ENCODE peak calls at places on chromosome 11, in nine cellular contexts. G, S, W, M, E, Y, I, K and P are unnamed samples.

GRCh38 chr11:132471491-132471890 is 1060.8 kb downstream of the OPCML start:
- DNase-seq in K (no peak), E (no peak), G (peak; percentile 55), I (peak; percentile 25), W (no peak), M (no peak), Y (no peak), S (no peak), P (no peak)

GRCh38 chr11:79168530-79169110 is 272.2 kb downstream of the TENM4 start:
- DNase-seq in M (no peak), W (no peak), I (no peak), G (peak; percentile 89), S (no peak), E (no peak), Y (no peak), K (no peak), P (no peak)

GRCh38 chr11:64854157-64854533 is 9.7 kb upstream of the CDC42BPG start:
- DNase-seq in K (no peak), S (no peak), W (no peak), G (no peak), E (no peak), M (no peak), Y (no peak), I (no peak), P (no peak)

GRCh38 chr11:95108671-95109551 is 19.3 kb downstream of the ENDOD1 start:
- DNase-seq in I (peak; percentile 71), E (no peak), K (no peak), G (no peak), M (no peak), W (no peak), S (no peak), Y (peak; percentile 14), P (no peak)

GRCh38 chr11:11691296-11692141 is 69.7 kb upstream of the GALNT18 start:
- DNase-seq in W (no peak), Y (no peak), M (peak; percentile 20), I (no peak), G (no peak), E (no peak), S (no peak), K (peak; percentile 56), P (peak; percentile 89)

GRCh38 chr11:131674051-131674755 is 303.8 kb downstream of the NTM start:
- DNase-seq in G (peak; percentile 66), W (peak; percentile 75), M (peak; percentile 29), E (peak; percentile 68), K (peak; percentile 80), Y (peak; percentile 14), S (peak; percentile 32), I (peak; percentile 88), P (peak; percentile 23)

GRCh38 chr11:96714689-96715088 is 324.9 kb downstream of the JRKL start:
- DNase-seq in M (no peak), G (no peak), K (no peak), Y (no peak), E (no peak), W (no peak), I (no peak), S (no peak), P (no peak)

GRCh38 chr11:105588001-105588400 is 21.9 kb upstream of the GRIA4 start:
- DNase-seq in K (no peak), G (peak; percentile 53), Y (no peak), W (no peak), E (no peak), S (no peak), M (no peak), I (peak; percentile 27), P (no peak)

GRCh38 chr11:30314625-30315024 is 8.3 kb upstream of the ARL14EP start:
- DNase-seq in K (no peak), I (no peak), E (no peak), Y (no peak), W (no peak), S (no peak), M (no peak), G (peak; percentile 21), P (no peak)

GRCh38 chr11:58318532-58318931 is 40.3 kb downstream of the OR5B17 start:
- DNase-seq in Y (no peak), S (no peak), K (no peak), G (peak; percentile 22), E (no peak), W (no peak), I (no peak), M (no peak), P (no peak)

GRCh38 chr11:72254299-72254993 is 10.5 kb upstream of the PHOX2A start:
- DNase-seq in E (no peak), K (no peak), W (no peak), S (no peak), M (no peak), G (no peak), I (no peak), Y (no peak), P (no peak)

GRCh38 chr11:114183041-114183511 is 113.1 kb upstream of the NNMT start:
- DNase-seq in W (peak; percentile 65), Y (no peak), G (no peak), M (no peak), E (no peak), I (no peak), S (no peak), K (no peak), P (no peak)

GRCh38 chr11:76918941-76919386 is 58.2 kb downstream of the ACER3 start:
- DNase-seq in W (peak; percentile 3), I (peak; percentile 52), E (peak; percentile 56), Y (no peak), S (no peak), M (peak; percentile 52), G (peak; percentile 65), K (no peak), P (peak; percentile 69)

GRCh38 chr11:61514050-61514917 is 5.7 kb downstream of the LRRC10B start:
- DNase-seq in K (no peak), M (no peak), Y (no peak), W (no peak), S (no peak), G (no peak), I (no peak), E (no peak), P (no peak)

GRCh38 chr11:1302461-1303073 is 6.9 kb downstream of the TOLLIP start:
- DNase-seq in W (no peak), Y (no peak), G (no peak), S (no peak), E (no peak), I (no peak), M (no peak), K (no peak), P (no peak)

GRCh38 chr11:69969890-69970784 is 108.0 kb upstream of the ANO1 start:
- DNase-seq in K (no peak), G (no peak), M (no peak), I (no peak), E (no peak), S (no peak), Y (no peak), W (no peak), P (no peak)

GRCh38 chr11:58880166-58880565 is 35.7 kb upstream of the GLYATL2 start:
- DNase-seq in S (no peak), W (no peak), I (no peak), Y (no peak), K (no peak), G (no peak), M (no peak), E (no peak), P (no peak)

GRCh38 chr11:81420668-81421550 is 1312.8 kb downstream of the FAM181B start:
- DNase-seq in E (no peak), K (no peak), G (no peak), M (no peak), I (no peak), Y (no peak), W (no peak), S (no peak), P (no peak)

GRCh38 chr11:77517226-77517625 is 43.3 kb upstream of the PAK1 start:
- DNase-seq in E (no peak), I (peak; percentile 56), S (no peak), G (no peak), W (no peak), Y (no peak), K (no peak), M (no peak), P (no peak)

GRCh38 chr11:134393638-134394037 is 18.4 kb downstream of the B3GAT1 start:
- DNase-seq in E (no peak), K (peak; percentile 25), I (no peak), W (no peak), M (no peak), G (no peak), S (no peak), Y (no peak), P (no peak)

GRCh38 chr11:16609769-16610168 is 128.7 kb upstream of the C11orf58 start:
- DNase-seq in G (no peak), Y (no peak), M (no peak), W (no peak), S (no peak), I (no peak), K (no peak), E (no peak), P (no peak)

GRCh38 chr11:125701858-125702621 is 21.4 kb upstream of the ACRV1 start:
- DNase-seq in W (no peak), E (no peak), M (no peak), K (no peak), S (no peak), Y (no peak), I (no peak), G (no peak), P (no peak)

GRCh38 chr11:66625041-66625751 is 8.8 kb downstream of the RBM14 start:
- DNase-seq in K (no peak), S (no peak), E (no peak), I (no peak), M (no peak), Y (no peak), G (no peak), W (no peak), P (no peak)

GRCh38 chr11:75689861-75690641 is 21.2 kb upstream of the MAP6 start:
- DNase-seq in G (peak; percentile 6), W (peak; percentile 20), M (no peak), K (no peak), S (no peak), E (no peak), I (peak; percentile 17), Y (no peak), P (no peak)

GRCh38 chr11:92880391-92880790 is 89.1 kb upstream of the MTNR1B start:
- DNase-seq in G (no peak), Y (no peak), S (no peak), K (no peak), I (peak; percentile 65), E (no peak), W (no peak), M (no peak), P (no peak)

GRCh38 chr11:64713781-64714363 is 9.1 kb downstream of the NRXN2 start:
- DNase-seq in E (no peak), S (no peak), I (no peak), G (no peak), Y (no peak), W (no peak), M (no peak), K (no peak), P (no peak)

GRCh38 chr11:120652705-120653335 is 141.3 kb downstream of the GRIK4 start:
- DNase-seq in E (no peak), W (peak; percentile 7), Y (no peak), M (no peak), K (no peak), S (no peak), I (peak; percentile 23), G (no peak), P (no peak)

GRCh38 chr11:96116341-96116740 is 192.4 kb upstream of the MTMR2 start:
- DNase-seq in G (no peak), I (no peak), S (no peak), E (no peak), Y (no peak), M (no peak), W (no peak), K (no peak), P (no peak)

GRCh38 chr11:19631657-19632325 is 80.8 kb upstream of the NAV2 start:
- DNase-seq in Y (no peak), W (no peak), S (no peak), E (no peak), M (no peak), I (peak; percentile 20), G (no peak), K (no peak), P (no peak)

GRCh38 chr11:8102296-8102915 is 21.4 kb downstream of the TUB start:
- DNase-seq in S (no peak), G (no peak), M (no peak), W (no peak), I (no peak), K (no peak), E (no peak), Y (no peak), P (no peak)

GRCh38 chr11:8593935-8594909 is at the start of gene STK33:
- DNase-seq in M (peak; percentile 59), K (peak; percentile 55), S (peak; percentile 28), I (peak; percentile 74), G (no peak), W (peak; percentile 68), E (peak; percentile 87), Y (peak; percentile 9), P (peak; percentile 65)